ENCODE peak calls at places on chromosomes 4 and X, in four cellular contexts. R, Q, I and E are unnamed samples.

GRCh38 chr4:113584407-113585150 is 177.0 kb downstream of the CAMK2D start:
- DNase-seq in Q (no peak), I (no peak), R (no peak), E (no peak)

GRCh38 chr4:13355036-13355910 is 128.9 kb downstream of the RAB28 start:
- DNase-seq in Q (no peak), R (no peak), I (no peak), E (no peak)

GRCh38 chr4:152454398-152455011 is 81.4 kb downstream of the FBXW7 start:
- DNase-seq in R (peak; percentile 23), I (no peak), Q (no peak), E (no peak)

GRCh38 chrX:110108381-110108796 is 105.5 kb downstream of the TMEM164 start:
- DNase-seq in I (peak; percentile 20), R (no peak), Q (no peak), E (no peak)

GRCh38 chrX:110045421-110045820 is 42.5 kb downstream of the TMEM164 start:
- DNase-seq in R (no peak), Q (no peak), I (no peak), E (no peak)

GRCh38 chrX:107483976-107484726 is 34.7 kb downstream of the FRMPD3 start:
- DNase-seq in R (no peak), Q (no peak), I (peak; percentile 19), E (no peak)

GRCh38 chrX:28787206-28787605 is 200.0 kb downstream of the IL1RAPL1 start:
- DNase-seq in R (no peak), I (no peak), Q (no peak), E (no peak)

GRCh38 chr4:2281575-2282343 is 19.9 kb upstream of the MXD4 start:
- DNase-seq in I (no peak), Q (no peak), R (no peak), E (no peak)

GRCh38 chrX:40176256-40176978 is 78.7 kb upstream of the BCOR start:
- DNase-seq in I (peak; percentile 47), Q (peak; percentile 63), R (no peak), E (no peak)

GRCh38 chr4:3571921-3572320 is 39.7 kb upstream of the LRPAP1 start:
- DNase-seq in Q (no peak), R (no peak), I (no peak), E (no peak)

GRCh38 chr4:172202480-172203076 is 389.4 kb downstream of the GALNTL6 start:
- DNase-seq in R (peak; percentile 19), I (no peak), Q (no peak), E (no peak)

GRCh38 chr4:187276786-187277408 is 553.2 kb upstream of the FAT1 start:
- DNase-seq in R (no peak), I (no peak), Q (no peak), E (no peak)

GRCh38 chr4:134200811-134201215 is 776 bp downstream of the PABPC4L start:
- DNase-seq in I (no peak), Q (no peak), R (no peak), E (peak; percentile 30)

GRCh38 chrX:19728083-19728648 is 159.2 kb downstream of the SH3KBP1 start:
- DNase-seq in I (no peak), Q (no peak), R (no peak), E (no peak)

GRCh38 chr4:6071959-6072720 is 53.9 kb upstream of the C4orf50 start:
- DNase-seq in I (no peak), Q (no peak), R (no peak), E (no peak)

GRCh38 chrX:56343664-56344063 is 111.5 kb downstream of the KLF8 start:
- DNase-seq in R (no peak), I (no peak), Q (no peak), E (no peak)

GRCh38 chr4:13484749-13485345 is 707 bp upstream of the RAB28 start:
- DNase-seq in R (no peak), Q (no peak), I (no peak), E (no peak)

GRCh38 chrX:149628768-149629167 is 2.8 kb downstream of the TMEM185A start:
- DNase-seq in R (no peak), Q (no peak), I (no peak), E (no peak)

GRCh38 chrX:7147431-7147977 is at the start of gene STS:
- DNase-seq in R (no peak), Q (peak; percentile 18), I (no peak), E (peak; percentile 78)

GRCh38 chr4:53050361-53050774 is 188.3 kb downstream of the RASL11B start:
- DNase-seq in Q (no peak), R (no peak), I (no peak), E (no peak)

GRCh38 chr4:32002037-32002747 is 1282.0 kb downstream of the PCDH7 start:
- DNase-seq in R (no peak), Q (no peak), I (no peak), E (no peak)

GRCh38 chrX:46791927-46792825 is 33.3 kb upstream of the SLC9A7 start:
- DNase-seq in Q (no peak), I (no peak), R (peak; percentile 93), E (no peak)

GRCh38 chr4:184450045-184450444 is 24.3 kb downstream of the IRF2 start:
- DNase-seq in R (no peak), Q (no peak), I (no peak), E (no peak)

GRCh38 chr4:174847801-174848427 is 18.9 kb upstream of the GLRA3 start:
- DNase-seq in I (no peak), Q (no peak), R (no peak), E (no peak)

DNA sequence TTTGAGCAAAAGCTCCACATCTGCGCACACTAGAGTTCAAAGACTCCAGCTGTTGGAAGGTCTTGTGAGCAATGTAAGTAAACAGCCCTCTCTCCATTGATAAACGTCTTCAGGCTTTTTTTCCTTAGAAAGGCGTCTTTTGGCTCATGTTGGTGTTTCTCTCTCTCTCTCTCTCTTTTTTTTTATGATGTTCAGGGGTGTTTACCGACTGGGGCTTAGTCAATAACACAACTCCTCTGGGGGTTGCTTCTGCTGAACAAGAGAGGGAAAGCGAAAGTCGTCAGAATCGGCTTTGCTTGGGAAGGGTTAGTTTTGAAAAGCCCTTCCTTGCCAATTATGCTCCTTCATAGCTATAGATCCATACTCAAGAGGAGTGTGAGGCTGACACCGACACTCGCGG is 53.1 kb upstream of the C1QTNF7 start:
- DNase-seq in R (no peak), I (no peak), Q (no peak), E (no peak)
- TF ChIP-seq CTCF in R (no peak), I (no peak), Q (no peak), E (no peak)

GRCh38 chr4:154399259-154399974 is 92.2 kb downstream of the DCHS2 start:
- DNase-seq in R (no peak), I (no peak), Q (no peak), E (no peak)
- TF ChIP-seq CTCF in R (peak; percentile 64), I (peak; percentile 29), Q (no peak), E (peak; percentile 55)

GRCh38 chr4:189090174-189090814 is 850.4 kb upstream of the FRG1 start:
- DNase-seq in Q (peak; percentile 27), R (no peak), I (no peak), E (no peak)
- TF ChIP-seq CTCF in Q (peak; percentile 27), R (peak; percentile 54), I (no peak), E (no peak)

DNA sequence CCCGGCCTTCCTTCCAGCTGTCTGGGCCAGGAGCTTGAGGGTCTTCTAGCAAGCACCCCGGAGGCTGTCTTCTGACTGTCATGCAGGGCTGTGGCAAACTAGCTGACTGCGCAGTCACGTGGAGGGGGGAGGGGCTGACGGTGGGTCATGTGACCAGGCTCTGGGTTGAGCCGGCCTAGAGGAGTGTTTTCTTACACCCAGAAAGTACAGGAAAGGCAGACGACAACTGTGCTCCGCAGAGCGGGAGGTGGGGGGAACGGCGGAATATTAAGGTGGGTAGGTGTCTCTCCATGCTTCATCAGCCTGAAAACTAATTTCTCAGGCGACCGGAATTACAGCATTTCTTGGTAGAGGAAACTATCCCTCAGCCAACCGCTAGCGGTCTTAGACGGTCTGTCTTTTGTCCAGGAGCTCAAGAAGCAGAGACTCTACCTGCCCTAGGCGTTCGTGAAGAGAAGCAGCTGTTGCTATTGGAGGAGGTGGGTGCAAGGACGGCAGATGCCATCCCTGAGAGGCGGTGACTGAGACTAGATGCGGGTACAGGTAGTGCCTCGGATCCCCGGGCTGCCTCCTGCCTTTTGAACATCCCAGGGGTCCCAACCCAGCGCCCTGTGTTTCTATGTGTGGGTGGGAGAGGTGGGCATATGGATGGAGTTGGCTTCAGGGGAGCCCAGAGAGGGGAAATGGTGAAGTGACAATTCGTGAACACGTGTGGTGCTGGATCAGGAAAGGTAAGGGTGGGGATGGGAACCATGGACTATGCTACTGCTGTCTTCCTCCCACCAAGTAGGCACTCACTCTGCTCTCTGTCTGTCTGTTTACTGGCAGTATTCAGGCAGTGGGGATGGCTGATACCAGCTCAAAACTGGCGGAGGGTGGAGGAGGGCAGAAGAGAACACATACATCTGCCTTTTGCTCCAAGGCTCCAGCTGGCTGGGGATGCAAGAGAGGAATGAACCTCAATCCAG is 8.8 kb downstream of the GPRASP1 start:
- DNase-seq in I (peak; percentile 80), R (no peak), Q (peak; percentile 65), E (peak; percentile 90)
- TF ChIP-seq CTCF in I (peak; percentile 12), R (no peak), Q (no peak), E (no peak)

GRCh38 chr4:140096483-140096861 is 57.5 kb downstream of the MAML3 start:
- DNase-seq in Q (no peak), R (no peak), I (no peak), E (no peak)
- TF ChIP-seq CTCF in Q (no peak), R (no peak), I (no peak), E (no peak)

GRCh38 chr4:99405433-99406115 is 29.6 kb downstream of the ADH7 start:
- DNase-seq in R (no peak), Q (peak; percentile 77), I (peak; percentile 79), E (peak; percentile 68)
- TF ChIP-seq CTCF in R (peak; percentile 94), Q (peak; percentile 90), I (peak; percentile 90), E (peak; percentile 92)

GRCh38 chr4:94889961-94890360 is 132.2 kb downstream of the BMPR1B start:
- DNase-seq in Q (no peak), I (no peak), R (no peak), E (no peak)

GRCh38 chr4:94889523-94889922 is 131.8 kb downstream of the BMPR1B start:
- DNase-seq in I (no peak), Q (no peak), R (no peak), E (no peak)

GRCh38 chr4:94895081-94895480 is 137.3 kb downstream of the BMPR1B start:
- DNase-seq in Q (no peak), I (no peak), R (no peak), E (no peak)

GRCh38 chr4:94890579-94890978 is 132.8 kb downstream of the BMPR1B start:
- DNase-seq in Q (no peak), I (no peak), R (no peak), E (no peak)

GRCh38 chr4:94892051-94892450 is 134.3 kb downstream of the BMPR1B start:
- DNase-seq in R (peak; percentile 85), I (no peak), Q (no peak), E (no peak)
- TF ChIP-seq CTCF in R (peak; percentile 50), I (no peak), Q (no peak), E (no peak)

GRCh38 chr4:61588621-61589020 is 388.5 kb downstream of the ADGRL3 start:
- DNase-seq in Q (no peak), R (no peak), I (no peak), E (no peak)

GRCh38 chr4:61590881-61591280 is 390.8 kb downstream of the ADGRL3 start:
- DNase-seq in R (no peak), Q (peak; percentile 15), I (no peak), E (no peak)
- TF ChIP-seq CTCF in R (no peak), Q (peak; percentile 35), I (no peak), E (no peak)

GRCh38 chr4:56821394-56822263 is at the start of gene SPINK2:
- DNase-seq in I (no peak), Q (peak; percentile 46), R (no peak), E (peak; percentile 3)
- TF ChIP-seq CTCF in I (no peak), Q (no peak), R (peak; percentile 34), E (no peak)

GRCh38 chrX:104165894-104166734 is at the start of gene FAM199X:
- DNase-seq in R (peak; percentile 76), I (peak; percentile 75), Q (peak; percentile 83), E (peak; percentile 82)
- TF ChIP-seq CTCF in R (peak; percentile 48), I (peak; percentile 67), Q (peak; percentile 51), E (peak; percentile 59)